ENCODE peak calls at places on chromosomes 2 and 18, in six cellular contexts. N is Peyer's patch, Q is heart left ventricle, E is lower lobe of right lung, P is tibial nerve, M is tibial artery. W is an unnamed sample.

GRCh38 chr18:46712406-46712805 is 44.4 kb downstream of the ST8SIA5 start:
- DNase-seq in N (no peak), Q (no peak), E (no peak), P (no peak), M (no peak), W (no peak)

GRCh38 chr2:29580223-29580622 is 341.2 kb downstream of the ALK start:
- DNase-seq in N (no peak), Q (no peak), E (no peak), P (no peak), M (no peak), W (no peak)

GRCh38 chr2:70467831-70468810 is 85.5 kb downstream of the TGFA start:
- DNase-seq in N (no peak), Q (no peak), E (no peak), P (no peak), M (no peak), W (no peak)

GRCh38 chr18:25503567-25504081 is 151.7 kb upstream of the ZNF521 start:
- DNase-seq in N (no peak), Q (peak; percentile 64), E (no peak), P (peak; percentile 35), M (peak; percentile 74), W (no peak)

GRCh38 chr2:7467782-7468447 is 550.7 kb downstream of the RNF144A start:
- DNase-seq in N (no peak), Q (no peak), E (no peak), P (no peak), M (no peak), W (no peak)

GRCh38 chr2:164920430-164920829 is 34.9 kb downstream of the SLC38A11 start:
- DNase-seq in N (no peak), Q (no peak), E (no peak), P (no peak), M (no peak), W (no peak)

GRCh38 chr2:167551411-167551810 is 663.1 kb downstream of the XIRP2 start:
- DNase-seq in N (no peak), Q (no peak), E (no peak), P (no peak), M (no peak), W (no peak)

GRCh38 chr2:33477473-33478468 is 1.3 kb downstream of the RASGRP3 start:
- DNase-seq in N (peak; percentile 66), Q (no peak), E (peak; percentile 64), P (no peak), M (peak; percentile 73), W (no peak)

GRCh38 chr18:80171190-80171872 is 62.3 kb downstream of the ADNP2 start:
- DNase-seq in N (no peak), Q (peak; percentile 78), E (peak; percentile 61), P (peak; percentile 44), M (no peak), W (peak; percentile 97)

GRCh38 chr2:128520787-128521186 is 202.1 kb upstream of the HS6ST1 start:
- DNase-seq in N (no peak), Q (no peak), E (no peak), P (no peak), M (no peak), W (no peak)

GRCh38 chr18:10274327-10274726 is 180.1 kb upstream of the APCDD1 start:
- DNase-seq in N (no peak), Q (no peak), E (no peak), P (no peak), M (no peak), W (no peak)

GRCh38 chr2:219731173-219731572 is 103.7 kb downstream of the SLC4A3 start:
- DNase-seq in N (no peak), Q (no peak), E (no peak), P (no peak), M (no peak), W (no peak)

GRCh38 chr2:144244938-144245337 is 275.0 kb downstream of the ZEB2 start:
- DNase-seq in N (no peak), Q (no peak), E (no peak), P (no peak), M (no peak), W (no peak)

GRCh38 chr18:27017901-27018500 is 152.5 kb upstream of the AQP4 start:
- DNase-seq in N (no peak), Q (no peak), E (no peak), P (no peak), M (no peak), W (no peak)

GRCh38 chr2:196696423-196697073 is 57.0 kb downstream of the CCDC150 start:
- DNase-seq in N (no peak), Q (no peak), E (no peak), P (no peak), M (no peak), W (no peak)

GRCh38 chr18:54530285-54530684 is 60.8 kb upstream of the DYNAP start:
- DNase-seq in N (no peak), Q (no peak), E (no peak), P (no peak), M (no peak), W (no peak)

GRCh38 chr2:112829247-112829646 is 7.3 kb downstream of the IL1B start:
- DNase-seq in N (no peak), Q (no peak), E (no peak), P (no peak), M (no peak), W (no peak)

GRCh38 chr2:61244694-61245093 is 82.7 kb downstream of the C2orf74 start:
- DNase-seq in N (no peak), Q (no peak), E (no peak), P (no peak), M (no peak), W (no peak)

GRCh38 chr2:231037202-231037730 is at the start of gene C2orf72:
- DNase-seq in N (no peak), Q (no peak), E (no peak), P (no peak), M (no peak), W (peak; percentile 63)

GRCh38 chr2:43170733-43171101 is 55.7 kb downstream of the ZFP36L2 start:
- DNase-seq in N (peak; percentile 40), Q (no peak), E (no peak), P (no peak), M (no peak), W (no peak)

GRCh38 chr2:169438476-169438875 is 40.8 kb upstream of the BBS5 start:
- DNase-seq in N (no peak), Q (no peak), E (no peak), P (no peak), M (no peak), W (no peak)

GRCh38 chr18:65587491-65587890 is 163.3 kb upstream of the CDH7 start:
- DNase-seq in N (no peak), Q (no peak), E (no peak), P (no peak), M (no peak), W (no peak)

GRCh38 chr2:119372778-119373568 is 6.2 kb downstream of the DBI start:
- DNase-seq in N (no peak), Q (no peak), E (no peak), P (no peak), M (no peak), W (no peak)

DNA sequence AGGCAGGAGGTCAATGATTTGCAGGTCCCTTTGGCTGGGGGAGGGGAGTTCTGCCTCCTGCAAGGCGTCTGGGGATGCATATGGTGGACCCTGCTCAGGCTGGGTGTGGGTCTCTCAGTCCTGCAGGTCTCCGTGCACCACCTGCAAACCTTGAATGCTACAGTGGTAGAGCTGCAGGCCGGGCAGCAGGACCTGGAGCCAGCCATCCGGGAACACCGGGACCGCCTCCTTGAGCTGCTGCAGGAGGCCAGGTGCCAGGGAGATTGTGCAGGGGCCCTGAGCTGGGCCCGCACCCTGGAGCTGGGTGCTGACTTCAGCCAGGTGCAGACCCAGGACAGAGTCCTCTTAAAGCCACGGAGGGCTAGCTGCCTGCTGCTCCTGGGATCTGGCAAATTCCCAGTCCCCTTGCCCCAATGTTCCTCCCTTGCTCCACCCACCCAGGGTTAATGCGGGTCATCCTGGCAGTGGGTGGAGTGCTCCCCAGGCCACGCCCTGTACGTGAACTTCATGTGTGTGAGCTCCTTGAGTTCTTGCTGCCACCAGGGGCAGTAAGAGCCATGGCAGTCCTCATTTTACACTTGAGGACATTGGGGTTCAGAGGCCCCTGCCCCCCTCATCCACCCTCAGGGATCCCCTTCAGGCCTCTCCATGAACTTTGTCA is 3.1 kb downstream of the PROM2 start:
- DNase-seq in N (no peak), Q (peak; percentile 46), E (peak; percentile 53), P (no peak), M (peak; percentile 49), W (no peak)
- TF ChIP-seq CTCF in N (peak; percentile 52), Q (no peak), E (no peak), P (no peak), M (no peak), W (no peak)

DNA sequence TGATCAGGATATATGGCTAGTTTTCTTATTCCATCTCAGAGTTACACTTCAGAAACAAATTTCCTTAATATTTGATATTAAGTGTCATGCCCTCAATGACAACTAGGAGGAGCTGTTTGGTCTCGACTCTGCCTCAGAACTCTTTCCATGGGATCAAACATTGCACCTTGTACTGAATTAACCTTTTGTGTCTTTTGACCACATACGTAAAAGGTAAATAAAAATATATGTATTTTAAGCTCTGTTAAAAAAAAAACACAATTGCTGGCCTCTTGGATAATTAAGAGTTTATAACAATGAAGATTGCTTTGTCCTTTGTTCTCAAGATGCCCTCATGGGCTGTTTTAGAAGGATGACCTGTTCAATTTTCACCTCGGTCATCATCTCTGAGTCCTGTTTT is 18.7 kb upstream of the FN1 start:
- DNase-seq in N (no peak), Q (no peak), E (no peak), P (no peak), M (no peak), W (no peak)
- TF ChIP-seq CTCF in N (peak; percentile 84), Q (peak; percentile 77), E (peak; percentile 75), P (peak; percentile 69), M (peak; percentile 80), W (peak; percentile 74)

DNA sequence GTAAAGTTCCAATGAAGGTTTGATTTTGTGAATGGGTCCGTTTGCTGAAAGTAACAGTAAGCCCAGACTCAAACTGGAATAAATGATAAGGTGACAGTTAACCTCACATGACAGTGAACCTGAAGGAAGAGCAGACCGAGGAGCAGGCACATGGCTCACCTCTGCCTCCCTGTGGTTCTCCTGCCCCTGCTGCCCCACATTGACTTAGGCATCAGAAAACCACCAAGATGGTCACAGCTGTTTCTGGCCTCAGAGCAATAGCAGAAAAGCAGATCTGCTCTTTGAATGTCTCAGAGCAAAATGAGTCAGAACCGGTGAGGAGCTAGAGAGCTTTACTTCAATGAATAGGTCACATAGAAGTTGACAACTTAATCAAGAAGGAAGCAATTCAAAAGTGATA is 487.6 kb downstream of the METTL4 start:
- DNase-seq in N (no peak), Q (no peak), E (no peak), P (no peak), M (no peak), W (no peak)
- TF ChIP-seq CTCF in N (no peak), Q (peak; percentile 11), E (no peak), P (no peak), M (no peak), W (peak; percentile 28)

DNA sequence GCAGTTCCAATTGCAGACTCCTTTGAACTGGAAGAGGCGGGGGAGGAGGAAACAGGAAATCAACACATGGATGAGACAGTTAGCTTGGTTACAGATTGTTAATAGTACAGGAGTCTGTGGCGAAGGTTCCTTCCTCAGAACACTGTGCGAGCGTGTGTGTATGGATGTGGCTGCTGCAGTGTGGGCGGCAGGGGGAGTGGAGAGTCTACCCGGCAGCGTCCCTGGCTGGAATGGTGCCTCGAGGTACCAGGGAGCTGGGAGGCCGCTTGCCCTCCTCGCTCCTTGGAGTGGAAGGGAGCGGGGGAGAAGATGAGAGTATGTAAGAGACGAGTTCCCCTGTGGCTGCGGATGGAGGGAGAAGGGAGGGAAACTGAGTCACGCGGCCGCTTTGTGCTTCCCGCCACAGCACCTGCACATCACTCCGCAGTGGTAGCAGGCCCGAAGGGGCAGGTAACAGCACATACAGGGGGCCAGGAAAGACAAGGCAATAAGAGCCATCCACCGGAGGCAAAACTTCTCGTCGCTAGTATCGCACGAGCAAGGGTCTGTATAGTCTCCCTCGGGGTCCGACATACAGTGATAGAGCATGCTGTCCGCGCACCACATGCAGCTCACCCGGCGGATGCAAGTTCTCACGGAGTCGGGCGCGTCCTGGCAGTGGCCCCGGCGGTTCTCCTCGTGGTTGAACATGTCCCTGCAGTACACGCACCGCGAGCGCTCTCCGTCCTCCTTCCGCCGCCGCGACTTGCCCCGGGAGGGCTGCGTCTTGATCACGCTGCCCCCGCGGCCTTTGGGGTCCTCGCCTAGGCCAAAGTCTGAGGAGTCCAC is 85.7 kb downstream of the ACTR2 start:
- DNase-seq in N (no peak), Q (peak; percentile 67), E (no peak), P (no peak), M (no peak), W (no peak)
- TF ChIP-seq CTCF in N (no peak), Q (peak; percentile 17), E (peak; percentile 32), P (no peak), M (no peak), W (no peak)